ENCODE peak calls at places on chromosomes 5 and 9, in seven cellular contexts. J, B, U, S, D, T and A are unnamed samples.

GRCh38 chr9:137297060-137297664 is 4.9 kb downstream of the NRARP start:
- DNase-seq in J (no peak), S (no peak), U (no peak), D (no peak), B (no peak), T (no peak), A (no peak)

GRCh38 chr9:84296146-84296843 is 44.3 kb downstream of the SLC28A3 start:
- DNase-seq in J (no peak), T (no peak), D (no peak), U (peak), B (no peak), S (no peak), A (no peak)

GRCh38 chr5:93791520-93791972 is 50.1 kb upstream of the POU5F2 start:
- DNase-seq in J (no peak), U (no peak), T (no peak), D (no peak), B (no peak), S (no peak), A (no peak)

GRCh38 chr5:180333661-180334060 is 19.5 kb downstream of the GFPT2 start:
- DNase-seq in D (peak), U (no peak), S (no peak), J (peak), B (no peak), T (no peak), A (no peak)

GRCh38 chr9:134403682-134404301 is 77.5 kb downstream of the RXRA start:
- DNase-seq in D (peak), T (peak), J (no peak), B (peak), U (peak), S (peak), A (no peak)

GRCh38 chr9:96382175-96382574 is 1.3 kb downstream of the SLC35D2 start:
- DNase-seq in T (no peak), U (no peak), J (no peak), B (no peak), D (no peak), S (no peak), A (no peak)

GRCh38 chr5:145465487-145466263 is 369.5 kb downstream of the PRELID2 start:
- DNase-seq in S (no peak), D (no peak), U (no peak), B (no peak), J (no peak), T (no peak), A (no peak)

GRCh38 chr5:136054133-136054996 is 25.6 kb downstream of the TGFBI start:
- DNase-seq in T (no peak), D (peak), J (no peak), U (no peak), S (no peak), B (no peak), A (no peak)

GRCh38 chr5:19902316-19902934 is 85.6 kb downstream of the CDH18 start:
- DNase-seq in S (no peak), D (no peak), B (no peak), U (peak), T (no peak), J (no peak), A (no peak)

GRCh38 chr5:18466731-18467130 is 832.5 kb downstream of the TAF11L14 start:
- DNase-seq in J (no peak), B (no peak), T (no peak), D (no peak), S (no peak), U (no peak), A (no peak)

GRCh38 chr5:83011990-83012389 is 65.2 kb downstream of the TMEM167A start:
- DNase-seq in D (no peak), U (no peak), S (no peak), B (no peak), T (no peak), J (no peak), A (no peak)

GRCh38 chr5:64818245-64818644 is 49.5 kb downstream of the CWC27 start:
- DNase-seq in D (no peak), S (no peak), T (no peak), B (no peak), J (no peak), U (no peak), A (no peak)

GRCh38 chr9:89986190-89986589 is 381.4 kb downstream of the GADD45G start:
- DNase-seq in J (no peak), S (no peak), B (no peak), D (no peak), T (no peak), U (no peak), A (no peak)

GRCh38 chr5:6342689-6343315 is 35.5 kb downstream of the MED10 start:
- DNase-seq in D (no peak), S (no peak), J (no peak), B (no peak), T (no peak), U (no peak), A (no peak)

GRCh38 chr9:76378367-76379073 is 15.7 kb downstream of the RFK start:
- DNase-seq in D (no peak), S (no peak), B (no peak), T (no peak), J (no peak), U (no peak), A (no peak)

GRCh38 chr5:91386120-91386519 is 3.0 kb upstream of the ARRDC3 start:
- DNase-seq in J (no peak), S (no peak), U (no peak), B (no peak), D (no peak), T (no peak), A (no peak)

GRCh38 chr9:97038909-97039781 is at the start of gene CTSV:
- DNase-seq in J (peak), U (peak), S (peak), T (peak), D (peak), B (peak), A (peak)

GRCh38 chr5:112958774-112959088 is 17.9 kb upstream of the DCP2 start:
- DNase-seq in J (no peak), U (no peak), S (no peak), D (no peak), T (no peak), B (no peak), A (no peak)

GRCh38 chr5:31593676-31594075 is 45.3 kb upstream of the PDZD2 start:
- DNase-seq in T (no peak), J (no peak), U (no peak), D (no peak), S (no peak), B (no peak), A (no peak)

GRCh38 chr9:134299068-134299467 is 27.2 kb upstream of the RXRA start:
- DNase-seq in B (no peak), U (no peak), J (no peak), T (peak), S (no peak), D (no peak), A (no peak)

GRCh38 chr5:40680741-40681350 is 1.1 kb downstream of the PTGER4 start:
- DNase-seq in B (no peak), D (no peak), U (peak), T (peak), J (peak), S (no peak), A (peak)

GRCh38 chr9:99300103-99300439 is 78.0 kb downstream of the SEC61B start:
- DNase-seq in D (no peak), T (no peak), B (no peak), S (no peak), U (no peak), J (no peak), A (no peak)

GRCh38 chr9:5040730-5041389 is 55.8 kb downstream of the JAK2 start:
- DNase-seq in J (no peak), B (no peak), S (no peak), T (no peak), U (no peak), D (no peak), A (no peak)

GRCh38 chr5:174177531-174177930 is 132.0 kb downstream of the NSG2 start:
- DNase-seq in U (no peak), B (no peak), T (no peak), S (no peak), J (no peak), D (no peak), A (no peak)

GRCh38 chr9:114206221-114206760 is 51.0 kb downstream of the COL27A1 start:
- DNase-seq in D (no peak), U (no peak), J (no peak), S (no peak), T (peak), B (no peak), A (no peak)

GRCh38 chr5:55558484-55558883 is 23.7 kb upstream of the PLPP1 start:
- DNase-seq in U (no peak), D (no peak), S (no peak), T (no peak), J (no peak), B (no peak), A (no peak)

GRCh38 chr9:34891386-34891785 is 66.7 kb upstream of the PHF24 start:
- DNase-seq in S (no peak), T (no peak), B (no peak), U (no peak), D (no peak), J (peak), A (no peak)

GRCh38 chr9:132648283-132648682 is 21.5 kb downstream of the DDX31 start:
- DNase-seq in S (no peak), J (no peak), D (no peak), U (no peak), T (no peak), B (no peak), A (no peak)

GRCh38 chr5:16489322-16489791 is 23.8 kb upstream of the ZNF622 start:
- DNase-seq in S (no peak), U (peak), T (no peak), J (peak), D (no peak), B (no peak), A (no peak)

GRCh38 chr5:72149742-72150141 is 42.5 kb downstream of the MAP1B start:
- DNase-seq in U (no peak), J (no peak), T (no peak), B (no peak), D (no peak), S (no peak), A (no peak)
- TF ChIP-seq CTCF in U (no peak), J (no peak), T (no peak), B (peak), D (no peak), S (no peak), A (no peak)

GRCh38 chr5:124744170-124744911 is 2.1 kb downstream of the ZNF608 start:
- DNase-seq in J (no peak), T (peak), D (no peak), U (peak), B (peak), S (peak), A (no peak)
- TF ChIP-seq CTCF in J (peak), T (no peak), D (no peak), U (no peak), B (no peak), S (no peak), A (no peak)

GRCh38 chr5:158147227-158147626 is 288.3 kb upstream of the CLINT1 start:
- DNase-seq in B (no peak), S (no peak), U (no peak), D (no peak), J (no peak), T (no peak), A (no peak)

GRCh38 chr5:158140120-158140778 is 281.3 kb upstream of the CLINT1 start:
- DNase-seq in U (peak), T (peak), S (no peak), J (no peak), B (no peak), D (no peak), A (no peak)

GRCh38 chr5:158142182-158142581 is 283.2 kb upstream of the CLINT1 start:
- DNase-seq in U (no peak), D (no peak), T (no peak), B (no peak), S (no peak), J (no peak), A (no peak)

GRCh38 chr5:158145827-158146226 is 286.9 kb upstream of the CLINT1 start:
- DNase-seq in U (no peak), B (no peak), J (no peak), S (no peak), D (no peak), T (no peak), A (no peak)
- TF ChIP-seq CTCF in U (no peak), B (no peak), J (no peak), S (no peak), D (no peak), T (no peak), A (no peak)

DNA sequence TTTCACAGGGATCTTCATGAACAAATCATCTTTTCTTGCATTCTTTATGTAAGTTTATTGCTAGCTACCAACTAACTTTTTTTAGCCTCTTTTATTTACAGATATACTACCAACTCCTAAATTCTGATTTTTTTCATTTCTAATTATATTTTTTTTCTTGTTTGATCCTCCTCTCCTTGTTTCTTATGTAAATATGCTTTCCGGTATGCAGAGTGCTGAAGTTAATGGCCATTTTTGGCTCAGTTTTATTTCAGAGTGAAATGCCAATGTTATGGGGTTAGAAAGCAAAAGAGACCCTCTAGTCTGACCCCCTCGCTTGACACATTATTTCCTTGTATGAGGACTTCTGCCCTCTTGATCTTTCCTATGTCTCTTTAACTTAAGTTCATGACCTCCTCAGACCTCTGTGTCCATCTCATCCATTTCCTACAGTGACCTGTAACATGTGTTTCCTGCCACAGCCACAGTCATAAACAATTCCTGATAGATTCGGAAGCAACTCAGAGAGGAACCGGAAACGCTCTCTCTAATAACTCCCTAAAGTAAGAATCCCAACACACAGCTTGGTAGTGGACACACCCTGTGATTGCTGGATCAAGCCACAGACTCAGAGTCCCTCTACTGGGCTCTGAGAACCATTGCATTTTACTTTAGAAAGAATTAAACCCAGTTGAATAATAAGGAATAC is 42.9 kb upstream of the AFAP1L1 start:
- DNase-seq in B (no peak), D (peak), T (no peak), S (no peak), J (peak), U (peak), A (no peak)
- TF ChIP-seq CTCF in B (peak), D (peak), T (peak), S (no peak), J (peak), U (peak), A (no peak)

GRCh38 chr9:116057371-116057770 is 96.2 kb upstream of the PAPPA start:
- DNase-seq in S (no peak), T (no peak), U (no peak), B (no peak), J (no peak), D (no peak), A (no peak)

GRCh38 chr9:116055536-116055935 is 98.1 kb upstream of the PAPPA start:
- DNase-seq in D (no peak), U (no peak), T (no peak), J (no peak), S (no peak), B (no peak), A (no peak)

GRCh38 chr9:116049506-116049905 is 104.1 kb upstream of the PAPPA start:
- DNase-seq in J (no peak), D (no peak), U (no peak), S (no peak), T (no peak), B (no peak), A (no peak)

GRCh38 chr9:116048072-116048471 is 105.5 kb upstream of the PAPPA start:
- DNase-seq in S (no peak), U (no peak), D (no peak), B (no peak), J (no peak), T (no peak), A (no peak)

DNA sequence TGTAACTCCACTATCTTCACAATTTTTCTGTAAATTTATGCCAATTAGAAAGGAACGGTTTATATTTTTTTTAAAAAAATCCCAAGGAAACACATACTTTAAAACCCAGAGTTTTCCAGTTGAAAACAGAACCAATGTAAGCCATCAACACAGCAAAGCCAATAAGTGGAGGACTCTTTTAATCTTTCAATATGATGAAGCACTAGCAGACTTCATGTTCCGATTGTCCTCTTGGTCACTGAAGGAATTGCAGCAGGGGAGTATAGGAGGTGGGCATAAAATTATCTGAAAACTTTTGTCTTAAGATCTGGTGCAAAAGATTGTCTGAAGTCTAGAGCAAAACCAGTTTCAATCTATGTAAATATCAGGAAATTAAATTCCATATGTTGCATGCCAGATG is 102.1 kb upstream of the PAPPA start:
- DNase-seq in S (no peak), T (no peak), B (no peak), J (no peak), D (no peak), U (no peak), A (no peak)
- TF ChIP-seq CTCF in S (no peak), T (no peak), B (no peak), J (no peak), D (no peak), U (no peak), A (no peak)